ENCODE peak calls at places on chromosomes 1 and 21, in seven cellular contexts. D is K562, R is neuronal stem cell, E is heart left ventricle, X is IMR-90, G is sigmoid colon, O is tibial nerve. V is an unnamed sample.

GRCh38 chr1:45942411-45942810 is 139.0 kb downstream of the MAST2 start:
- DNase-seq in D (no peak), R (no peak), E (no peak), X (no peak), G (no peak), O (no peak), V (no peak)

GRCh38 chr1:245956225-245956624 is 550.9 kb downstream of the SMYD3 start:
- DNase-seq in D (peak; percentile 34), R (no peak), E (no peak), X (peak; percentile 55), G (no peak), O (no peak), V (no peak)

GRCh38 chr21:9839011-9839661 is 682.2 kb upstream of the TPTE start:
- DNase-seq in D (peak; percentile 59), R (no peak), E (peak; percentile 32), X (no peak), G (peak; percentile 70), O (no peak), V (no peak)

GRCh38 chr1:119647228-119647733 is 785 bp downstream of the ZNF697 start:
- DNase-seq in D (peak; percentile 17), R (no peak), E (peak; percentile 38), X (no peak), G (peak; percentile 74), O (no peak), V (no peak)

GRCh38 chr1:19650416-19651140 is 6.5 kb downstream of the NBL1 start:
- DNase-seq in D (peak; percentile 49), R (no peak), E (no peak), X (no peak), G (no peak), O (no peak), V (no peak)

GRCh38 chr1:53210352-53210751 is 10.1 kb downstream of the CZIB start:
- DNase-seq in D (no peak), R (no peak), E (no peak), X (no peak), G (no peak), O (no peak), V (no peak)

GRCh38 chr1:72326494-72326893 is 44.2 kb upstream of the NEGR1 start:
- DNase-seq in D (no peak), R (no peak), E (no peak), X (peak; percentile 3), G (no peak), O (no peak), V (no peak)

GRCh38 chr1:161367684-161368398 is at the start of gene CFAP126:
- DNase-seq in D (peak; percentile 78), R (no peak), E (peak; percentile 74), X (peak; percentile 70), G (peak; percentile 74), O (peak; percentile 54), V (no peak)

GRCh38 chr1:172818841-172819527 is 160.1 kb downstream of the FASLG start:
- DNase-seq in D (no peak), R (no peak), E (peak; percentile 20), X (no peak), G (no peak), O (no peak), V (peak; percentile 43)

GRCh38 chr1:234014208-234014607 is 109.7 kb downstream of the SLC35F3 start:
- DNase-seq in D (no peak), R (no peak), E (no peak), X (no peak), G (no peak), O (no peak), V (no peak)

GRCh38 chr1:26349886-26350244 is 4.1 kb downstream of the CRYBG2 start:
- DNase-seq in D (no peak), R (no peak), E (no peak), X (no peak), G (no peak), O (no peak), V (no peak)

GRCh38 chr1:29332204-29332603 is 95.9 kb downstream of the PTPRU start:
- DNase-seq in D (peak; percentile 65), R (peak; percentile 23), E (no peak), X (peak; percentile 21), G (peak; percentile 52), O (peak; percentile 34), V (peak; percentile 44)

GRCh38 chr1:10692401-10693021 is 103.9 kb downstream of the CASZ1 start:
- DNase-seq in D (peak; percentile 59), R (no peak), E (no peak), X (no peak), G (no peak), O (no peak), V (peak; percentile 70)

GRCh38 chr1:42777860-42778259 is 6.9 kb upstream of the TMEM269 start:
- DNase-seq in D (peak; percentile 80), R (peak; percentile 26), E (no peak), X (peak; percentile 46), G (no peak), O (peak; percentile 53), V (peak; percentile 34)

GRCh38 chr1:59008599-59009347 is 224.9 kb upstream of the JUN start:
- DNase-seq in D (peak; percentile 37), R (no peak), E (no peak), X (peak; percentile 27), G (no peak), O (no peak), V (no peak)

GRCh38 chr21:35594905-35595304 is 465.4 kb downstream of the SETD4 start:
- DNase-seq in D (no peak), R (no peak), E (no peak), X (no peak), G (no peak), O (no peak), V (no peak)

GRCh38 chr1:9413877-9414213 is 121.2 kb downstream of the SPSB1 start:
- DNase-seq in D (no peak), R (no peak), E (peak; percentile 52), X (peak; percentile 77), G (no peak), O (peak; percentile 60), V (no peak)

GRCh38 chr21:28193189-28193588 is 799.5 kb downstream of the LTN1 start:
- DNase-seq in D (no peak), R (no peak), E (no peak), X (no peak), G (no peak), O (no peak), V (no peak)

GRCh38 chr1:160284220-160284781 is 632 bp downstream of the PEX19 start:
- DNase-seq in D (peak; percentile 26), R (no peak), E (no peak), X (peak; percentile 76), G (no peak), O (no peak), V (no peak)

GRCh38 chr1:53733975-53734649 is 4.9 kb downstream of the GLIS1 start:
- DNase-seq in D (no peak), R (no peak), E (no peak), X (peak; percentile 84), G (no peak), O (no peak), V (no peak)

GRCh38 chr1:235919797-235920475 is 53.2 kb upstream of the LYST start:
- DNase-seq in D (no peak), R (no peak), E (no peak), X (peak; percentile 84), G (no peak), O (no peak), V (no peak)

GRCh38 chr1:6266641-6267040 is 5.7 kb upstream of the GPR153 start:
- DNase-seq in D (no peak), R (no peak), E (no peak), X (no peak), G (no peak), O (no peak), V (no peak)
- H3K4me1 ChIP-seq in D (no peaks in the 10 kb centered on the region), R (peaks cover 41% of the 10 kb centered on the region), E (peaks cover 25% of the 10 kb centered on the region), X (peaks cover 11% of the 10 kb centered on the region), G (peaks cover 7% of the 10 kb centered on the region), O (peaks cover 20% of the 10 kb centered on the region), V (no peaks in the 10 kb centered on the region)

GRCh38 chr1:94096797-94097549 is 24.0 kb downstream of the ABCA4 start:
- DNase-seq in D (no peak), R (no peak), E (peak; percentile 59), X (peak; percentile 71), G (peak; percentile 80), O (peak; percentile 62), V (no peak)

GRCh38 chr1:94095112-94095637 is 25.8 kb downstream of the ABCA4 start:
- DNase-seq in D (no peak), R (no peak), E (peak; percentile 93), X (peak; percentile 95), G (peak; percentile 92), O (peak; percentile 86), V (no peak)

GRCh38 chr1:94093996-94094395 is 27.0 kb downstream of the ABCA4 start:
- DNase-seq in D (no peak), R (no peak), E (no peak), X (peak; percentile 57), G (peak; percentile 0), O (no peak), V (no peak)

GRCh38 chr1:94094466-94095111 is 26.4 kb downstream of the ABCA4 start:
- DNase-seq in D (no peak), R (no peak), E (peak; percentile 86), X (peak; percentile 78), G (peak; percentile 84), O (peak; percentile 67), V (peak; percentile 41)

DNA sequence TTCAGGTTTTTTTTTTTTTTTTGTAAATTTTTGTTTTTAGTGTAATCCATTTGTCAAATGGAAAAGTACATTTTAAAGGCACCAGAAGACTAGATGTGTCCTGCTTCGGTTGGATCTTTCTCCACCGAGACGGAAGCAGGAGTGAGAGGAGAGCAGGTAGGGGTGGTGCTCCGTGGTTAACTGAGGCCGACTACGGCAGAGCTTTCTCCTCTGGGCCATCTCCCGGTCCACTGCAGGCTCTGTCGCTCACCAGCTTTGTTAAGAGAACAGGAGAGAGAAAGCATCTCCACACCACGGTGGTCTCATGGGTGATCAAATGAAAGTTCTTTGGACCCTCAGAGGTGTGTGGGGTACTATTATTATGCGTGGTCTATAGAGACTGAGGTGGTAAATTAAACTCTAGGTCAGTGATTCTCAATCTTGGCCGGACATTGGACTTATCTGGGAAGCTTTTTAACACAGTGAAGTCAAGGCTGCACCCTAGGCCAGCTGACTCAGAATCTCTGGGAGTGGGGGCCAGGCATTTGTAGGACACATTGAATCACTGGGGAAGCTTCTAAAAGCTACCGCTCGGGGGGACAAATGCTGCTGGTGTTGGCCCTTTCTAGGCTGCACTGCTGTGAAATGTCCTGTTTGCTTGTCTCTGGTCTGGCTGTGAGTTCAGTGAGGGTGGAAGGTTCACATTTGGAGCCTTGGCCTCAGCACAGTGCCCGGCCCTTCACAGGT is 25.0 kb downstream of the ABCA4 start:
- DNase-seq in D (no peak), R (no peak), E (peak; percentile 76), X (peak; percentile 68), G (peak; percentile 82), O (peak; percentile 23), V (no peak)
- H3K4me1 ChIP-seq in D (no peaks in the 10 kb centered on the region), R (peaks cover 30% of the 10 kb centered on the region), E (peaks cover 67% of the 10 kb centered on the region), X (peaks cover 31% of the 10 kb centered on the region), G (peaks cover 64% of the 10 kb centered on the region), O (peaks cover 45% of the 10 kb centered on the region), V (peaks cover 45% of the 10 kb centered on the region)

GRCh38 chr21:15754640-15755039 is 24.9 kb downstream of the USP25 start:
- DNase-seq in D (no peak), R (no peak), E (no peak), X (peak; percentile 66), G (no peak), O (no peak), V (no peak)
- H3K4me1 ChIP-seq in D (peaks cover 26% of the 10 kb centered on the region), R (no peaks in the 10 kb centered on the region), E (peaks cover 56% of the 10 kb centered on the region), X (peaks cover 5% of the 10 kb centered on the region), G (peaks cover 53% of the 10 kb centered on the region), O (peaks cover 19% of the 10 kb centered on the region), V (no peaks in the 10 kb centered on the region)

DNA sequence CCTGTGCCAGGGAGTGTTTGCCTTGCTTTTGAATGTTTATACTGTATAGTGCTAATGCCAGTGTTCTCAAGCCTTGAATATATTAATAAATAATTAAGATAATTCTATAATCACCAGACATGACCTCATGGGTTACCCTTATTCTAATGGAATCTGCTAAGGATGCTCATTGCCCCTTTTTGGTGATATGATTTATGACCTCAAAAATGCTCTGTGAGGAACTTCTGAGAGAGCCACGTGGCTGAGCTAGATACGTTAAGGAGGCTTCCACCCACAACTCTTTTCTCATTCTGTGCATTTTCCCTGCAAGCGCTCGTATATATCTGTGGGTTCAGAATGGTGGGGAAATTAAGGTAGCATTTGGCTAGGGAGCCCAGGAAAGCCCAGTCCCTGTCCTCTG is 19.6 kb upstream of the SLC30A1 start:
- DNase-seq in D (no peak), R (no peak), E (no peak), X (no peak), G (no peak), O (no peak), V (no peak)
- H3K4me1 ChIP-seq in D (peaks cover 7% of the 10 kb centered on the region), R (peaks cover 3% of the 10 kb centered on the region), E (no peaks in the 10 kb centered on the region), X (peaks cover 9% of the 10 kb centered on the region), G (no peaks in the 10 kb centered on the region), O (no peaks in the 10 kb centered on the region), V (no peaks in the 10 kb centered on the region)

V was measured in DND-41.